ENCODE peak calls at places on chromosomes 5 and 9, in nine cellular contexts. J, U, B, T, D, C, K, G and H are unnamed samples.
A peak's percentile ranks its signal among the peaks of the same experiment; 100 is the strongest.

GRCh38 chr9:113853333-113853732 is 22.8 kb upstream of the ZNF618 start:
- DNase-seq in B (no peak), T (no peak), G (no peak), K (no peak), C (no peak), U (no peak), D (no peak), J (peak; percentile 16), H (peak; percentile 35)

GRCh38 chr5:23507278-23507685 is at the start of gene PRDM9:
- DNase-seq in G (no peak), B (no peak), T (no peak), D (peak; percentile 86), C (peak; percentile 20), J (no peak), U (peak; percentile 27), K (peak; percentile 72), H (no peak)

GRCh38 chr9:112140936-112141335 is 34.2 kb downstream of the SUSD1 start:
- DNase-seq in B (no peak), U (no peak), T (no peak), G (no peak), C (no peak), K (no peak), J (no peak), D (no peak), H (peak; percentile 72)

GRCh38 chr9:126915281-126915816 is 767 bp downstream of the RALGPS1 start:
- DNase-seq in K (peak; percentile 96), D (peak; percentile 46), T (no peak), B (no peak), G (peak; percentile 48), J (no peak), C (no peak), U (no peak), H (no peak)

GRCh38 chr9:137173795-137174664 is 2.2 kb upstream of the TMEM210 start:
- DNase-seq in D (no peak), K (peak; percentile 63), J (no peak), C (no peak), T (no peak), B (no peak), G (no peak), U (no peak), H (no peak)

GRCh38 chr9:38671372-38671731 is 48.6 kb downstream of the FAM240B start:
- DNase-seq in C (no peak), B (no peak), J (no peak), D (no peak), T (no peak), U (no peak), G (no peak), K (no peak), H (no peak)

GRCh38 chr5:172630482-172630881 is 10.6 kb upstream of the NEURL1B start:
- DNase-seq in U (no peak), K (no peak), J (no peak), T (no peak), B (no peak), G (no peak), D (no peak), C (no peak), H (no peak)

GRCh38 chr9:95053611-95054440 is 263.7 kb downstream of the FANCC start:
- DNase-seq in B (no peak), D (no peak), U (no peak), J (no peak), T (no peak), C (no peak), K (no peak), G (no peak), H (peak; percentile 22)

GRCh38 chr5:160959804-160960203 is 107.8 kb upstream of the ATP10B start:
- DNase-seq in T (no peak), G (no peak), C (no peak), B (no peak), D (no peak), J (no peak), K (peak; percentile 91), U (peak; percentile 82), H (no peak)

GRCh38 chr9:86241216-86241615 is 18.2 kb downstream of the C9orf153 start:
- DNase-seq in G (no peak), U (no peak), J (no peak), C (no peak), B (no peak), K (no peak), D (no peak), T (no peak), H (no peak)

GRCh38 chr5:180289966-180290365 is 1.9 kb downstream of the MAPK9 start:
- DNase-seq in J (no peak), D (no peak), K (no peak), U (no peak), C (no peak), B (no peak), G (no peak), T (no peak), H (no peak)

GRCh38 chr5:135498662-135498995 is 37.1 kb downstream of the NEUROG1 start:
- DNase-seq in K (no peak), J (no peak), T (no peak), D (no peak), G (no peak), U (no peak), C (no peak), B (no peak), H (no peak)

GRCh38 chr5:35660451-35660850 is 42.8 kb downstream of the SPEF2 start:
- DNase-seq in D (no peak), J (no peak), T (no peak), U (no peak), K (no peak), B (no peak), G (no peak), C (no peak), H (no peak)

GRCh38 chr9:77864096-77864889 is 167.3 kb downstream of the GNAQ start:
- DNase-seq in C (no peak), B (no peak), J (no peak), G (no peak), K (no peak), D (no peak), U (no peak), T (no peak), H (no peak)

GRCh38 chr5:177431317-177432142 is 5.1 kb downstream of the GRK6 start:
- DNase-seq in K (peak; percentile 92), T (no peak), G (peak; percentile 66), J (no peak), B (no peak), D (peak; percentile 67), U (no peak), C (no peak), H (no peak)

GRCh38 chr5:40353442-40353841 is 326.3 kb upstream of the PTGER4 start:
- DNase-seq in U (no peak), C (no peak), B (no peak), J (no peak), D (no peak), T (no peak), K (no peak), G (no peak), H (no peak)

GRCh38 chr5:58145397-58145796 is 314.5 kb downstream of the PLK2 start:
- DNase-seq in K (no peak), J (no peak), C (no peak), G (no peak), B (no peak), T (no peak), D (no peak), U (no peak), H (no peak)

GRCh38 chr9:128498911-128499310 is 5.6 kb upstream of the GLE1 start:
- DNase-seq in C (no peak), J (no peak), T (no peak), G (no peak), K (no peak), B (no peak), D (no peak), U (no peak), H (no peak)

GRCh38 chr9:117290809-117291208 is 124.0 kb downstream of the ASTN2 start:
- DNase-seq in B (no peak), T (no peak), G (no peak), D (no peak), J (no peak), C (no peak), U (no peak), K (no peak), H (no peak)

GRCh38 chr5:154405078-154405792 is 40.6 kb upstream of the SAP30L start:
- DNase-seq in D (peak; percentile 88), T (peak; percentile 90), G (peak; percentile 71), B (peak; percentile 25), K (peak; percentile 79), J (peak; percentile 77), C (no peak), U (no peak), H (peak; percentile 88)

GRCh38 chr5:119269061-119269579 is 86.7 kb upstream of the TNFAIP8 start:
- DNase-seq in D (peak; percentile 62), J (peak; percentile 17), C (no peak), U (no peak), T (peak; percentile 19), G (peak; percentile 46), K (peak; percentile 80), B (no peak), H (peak; percentile 59)